ENCODE peak calls at places on chromosomes 7 and 10, in eight cellular contexts. One of them, this sample, is unnamed.

GRCh38 chr7:132655071-132655761 is 78.9 kb upstream of the PLXNA4 start:
- DNase-seq in astrocyte: peak; percentile 63
- DNase-seq in vagina: no peak
- DNase-seq in gastrocnemius medialis: peak; percentile 26
- DNase-seq in testis: peak; percentile 56
- DNase-seq in heart left ventricle: peak; percentile 61
- DNase-seq in tibial artery: peak; percentile 76
- DNase-seq in fibroblast of lung: peak; percentile 5
- DNase-seq in this sample: peak; percentile 21

GRCh38 chr7:17680026-17680425 is 260.3 kb downstream of the SNX13 start:
- DNase-seq in gastrocnemius medialis: peak; percentile 44
- DNase-seq in heart left ventricle: no peak
- DNase-seq in vagina: no peak
- DNase-seq in fibroblast of lung: peak; percentile 74
- DNase-seq in testis: peak; percentile 49
- DNase-seq in tibial artery: peak; percentile 81
- DNase-seq in astrocyte: peak; percentile 93
- DNase-seq in this sample: peak; percentile 44

GRCh38 chr7:74454948-74455804 is 1.5 kb downstream of the GTF2IRD1 start:
- DNase-seq in tibial artery: peak; percentile 82
- DNase-seq in fibroblast of lung: no peak
- DNase-seq in gastrocnemius medialis: peak; percentile 79
- DNase-seq in astrocyte: no peak
- DNase-seq in heart left ventricle: peak; percentile 65
- DNase-seq in testis: peak; percentile 36
- DNase-seq in vagina: no peak
- DNase-seq in this sample: peak; percentile 70

GRCh38 chr10:99331207-99331803 is 2.1 kb downstream of the CNNM1 start:
- DNase-seq in heart left ventricle: no peak
- DNase-seq in testis: peak; percentile 47
- DNase-seq in fibroblast of lung: peak; percentile 31
- DNase-seq in vagina: no peak
- DNase-seq in gastrocnemius medialis: no peak
- DNase-seq in tibial artery: no peak
- DNase-seq in astrocyte: no peak
- DNase-seq in this sample: no peak

GRCh38 chr7:148850564-148850963 is 33.5 kb downstream of the EZH2 start:
- DNase-seq in fibroblast of lung: no peak
- DNase-seq in gastrocnemius medialis: no peak
- DNase-seq in astrocyte: no peak
- DNase-seq in vagina: no peak
- DNase-seq in tibial artery: no peak
- DNase-seq in heart left ventricle: no peak
- DNase-seq in testis: no peak
- DNase-seq in this sample: no peak

GRCh38 chr7:113120647-113121046 is 2.3 kb upstream of the SMIM30 start:
- DNase-seq in astrocyte: no peak
- DNase-seq in tibial artery: no peak
- DNase-seq in testis: no peak
- DNase-seq in heart left ventricle: no peak
- DNase-seq in vagina: no peak
- DNase-seq in gastrocnemius medialis: no peak
- DNase-seq in fibroblast of lung: no peak
- DNase-seq in this sample: no peak

GRCh38 chr10:1687190-1687589 is 50.1 kb downstream of the ADARB2 start:
- DNase-seq in gastrocnemius medialis: no peak
- DNase-seq in testis: no peak
- DNase-seq in tibial artery: no peak
- DNase-seq in fibroblast of lung: no peak
- DNase-seq in heart left ventricle: no peak
- DNase-seq in vagina: no peak
- DNase-seq in astrocyte: no peak
- DNase-seq in this sample: no peak

GRCh38 chr7:112759905-112760304 is 30.3 kb downstream of the TMEM168 start:
- DNase-seq in testis: no peak
- DNase-seq in tibial artery: no peak
- DNase-seq in astrocyte: no peak
- DNase-seq in vagina: no peak
- DNase-seq in fibroblast of lung: no peak
- DNase-seq in gastrocnemius medialis: no peak
- DNase-seq in heart left ventricle: no peak
- DNase-seq in this sample: no peak

GRCh38 chr7:22445140-22445722 is 54.8 kb downstream of the STEAP1B start:
- DNase-seq in tibial artery: peak; percentile 70
- DNase-seq in heart left ventricle: peak; percentile 88
- DNase-seq in testis: peak; percentile 73
- DNase-seq in astrocyte: no peak
- DNase-seq in gastrocnemius medialis: peak; percentile 88
- DNase-seq in vagina: no peak
- DNase-seq in fibroblast of lung: peak; percentile 68
- DNase-seq in this sample: peak; percentile 82

DNA sequence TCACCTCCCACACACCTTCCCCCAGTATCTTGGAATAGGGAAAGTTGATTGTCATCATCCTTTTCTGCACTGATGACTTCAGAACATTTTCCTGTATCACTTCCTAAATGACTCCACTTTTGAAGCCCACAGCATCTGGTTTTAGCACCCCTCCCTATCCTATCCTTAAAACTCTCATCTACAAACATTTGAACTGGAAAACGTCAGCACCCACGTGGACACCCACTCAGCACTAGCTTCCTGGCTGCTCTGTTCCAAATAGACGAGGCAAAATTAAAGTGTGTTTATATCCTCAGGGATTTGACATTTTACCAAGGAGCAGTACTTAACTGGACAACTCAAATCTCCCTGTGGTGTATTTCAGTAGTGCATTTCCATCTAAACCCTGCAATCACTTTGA is 73.9 kb downstream of the REEP3 start:
- DNase-seq in vagina: no peak
- DNase-seq in astrocyte: no peak
- DNase-seq in testis: no peak
- DNase-seq in gastrocnemius medialis: no peak
- DNase-seq in tibial artery: no peak
- DNase-seq in heart left ventricle: no peak
- DNase-seq in fibroblast of lung: peak; percentile 16
- DNase-seq in this sample: no peak
- TF ChIP-seq CTCF in vagina: no peak
- TF ChIP-seq CTCF in astrocyte: no peak
- TF ChIP-seq CTCF in testis: peak; percentile 13
- TF ChIP-seq CTCF in gastrocnemius medialis: no peak
- TF ChIP-seq CTCF in tibial artery: no peak
- TF ChIP-seq CTCF in heart left ventricle: no peak
- TF ChIP-seq CTCF in fibroblast of lung: no peak
- TF ChIP-seq CTCF in this sample: no peak

GRCh38 chr10:71551970-71552369 is 155.2 kb downstream of the CDH23 start:
- DNase-seq in heart left ventricle: no peak
- DNase-seq in astrocyte: no peak
- DNase-seq in vagina: no peak
- DNase-seq in fibroblast of lung: no peak
- DNase-seq in tibial artery: no peak
- DNase-seq in gastrocnemius medialis: no peak
- DNase-seq in testis: no peak
- DNase-seq in this sample: no peak

GRCh38 chr10:71555760-71556159 is 159.0 kb downstream of the CDH23 start:
- DNase-seq in astrocyte: no peak
- DNase-seq in vagina: no peak
- DNase-seq in heart left ventricle: no peak
- DNase-seq in fibroblast of lung: no peak
- DNase-seq in gastrocnemius medialis: no peak
- DNase-seq in tibial artery: no peak
- DNase-seq in testis: no peak
- DNase-seq in this sample: no peak

GRCh38 chr10:71554671-71555070 is 158.0 kb downstream of the CDH23 start:
- DNase-seq in astrocyte: no peak
- DNase-seq in gastrocnemius medialis: no peak
- DNase-seq in fibroblast of lung: no peak
- DNase-seq in tibial artery: no peak
- DNase-seq in heart left ventricle: no peak
- DNase-seq in vagina: no peak
- DNase-seq in testis: no peak
- DNase-seq in this sample: no peak

GRCh38 chr10:71553371-71553900 is 156.7 kb downstream of the CDH23 start:
- DNase-seq in vagina: no peak
- DNase-seq in testis: no peak
- DNase-seq in heart left ventricle: no peak
- DNase-seq in gastrocnemius medialis: no peak
- DNase-seq in fibroblast of lung: no peak
- DNase-seq in astrocyte: no peak
- DNase-seq in tibial artery: no peak
- DNase-seq in this sample: no peak

DNA sequence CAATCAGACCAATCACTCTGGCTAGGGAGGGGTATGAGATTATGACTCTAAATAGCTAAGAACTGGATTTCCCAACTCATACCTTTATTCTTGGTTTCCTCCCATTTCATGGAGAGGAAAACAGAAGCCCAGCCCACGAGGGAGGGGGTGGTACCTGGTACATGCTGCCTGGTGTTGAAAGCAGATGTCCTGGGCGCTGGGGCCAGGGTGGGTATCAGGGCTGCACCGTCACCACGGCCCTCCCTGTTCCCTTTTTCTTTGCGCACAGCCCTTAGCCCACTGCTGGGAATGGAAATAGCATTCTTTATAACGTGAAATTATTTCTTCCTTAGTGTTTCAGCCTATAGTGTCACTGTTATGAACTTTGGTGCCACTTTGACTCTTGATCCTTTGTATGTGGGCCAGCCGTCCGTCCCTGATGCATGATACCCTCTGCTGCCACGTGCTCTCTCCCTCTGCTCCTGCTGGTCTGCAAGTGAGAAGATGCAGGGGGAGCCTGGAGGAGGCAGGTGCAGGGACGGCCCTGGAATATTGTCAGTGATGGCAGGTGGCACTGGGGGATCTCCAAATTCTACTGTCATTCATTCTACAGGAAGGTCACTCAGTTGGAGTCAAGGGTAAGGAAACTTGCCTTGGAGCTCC is 158.5 kb downstream of the CDH23 start:
- DNase-seq in gastrocnemius medialis: no peak
- DNase-seq in astrocyte: no peak
- DNase-seq in fibroblast of lung: no peak
- DNase-seq in testis: no peak
- DNase-seq in heart left ventricle: no peak
- DNase-seq in vagina: no peak
- DNase-seq in tibial artery: no peak
- DNase-seq in this sample: no peak
- H3K27ac ChIP-seq in gastrocnemius medialis: no peak overlapping the region
- H3K27ac ChIP-seq in astrocyte: no peak overlapping the region
- H3K27ac ChIP-seq in fibroblast of lung: no peak overlapping the region
- H3K27ac ChIP-seq in testis: no peak overlapping the region
- H3K27ac ChIP-seq in heart left ventricle: no peak overlapping the region
- H3K27ac ChIP-seq in vagina: no peak overlapping the region
- H3K27ac ChIP-seq in tibial artery: no peak overlapping the region
- H3K27ac ChIP-seq in this sample: no peak overlapping the region

GRCh38 chr7:30976381-30976780 is 12.6 kb downstream of the GHRHR start:
- DNase-seq in tibial artery: no peak
- DNase-seq in fibroblast of lung: no peak
- DNase-seq in gastrocnemius medialis: no peak
- DNase-seq in heart left ventricle: no peak
- DNase-seq in vagina: no peak
- DNase-seq in testis: no peak
- DNase-seq in astrocyte: no peak
- DNase-seq in this sample: no peak

GRCh38 chr7:30973791-30974604 is 10.2 kb downstream of the GHRHR start:
- DNase-seq in fibroblast of lung: no peak
- DNase-seq in tibial artery: no peak
- DNase-seq in vagina: peak; percentile 91
- DNase-seq in testis: no peak
- DNase-seq in astrocyte: no peak
- DNase-seq in gastrocnemius medialis: no peak
- DNase-seq in heart left ventricle: no peak
- DNase-seq in this sample: peak; percentile 12

GRCh38 chr7:30975257-30975899 is 11.6 kb downstream of the GHRHR start:
- DNase-seq in gastrocnemius medialis: no peak
- DNase-seq in tibial artery: no peak
- DNase-seq in vagina: no peak
- DNase-seq in heart left ventricle: no peak
- DNase-seq in astrocyte: no peak
- DNase-seq in testis: no peak
- DNase-seq in fibroblast of lung: no peak
- DNase-seq in this sample: peak; percentile 9

GRCh38 chr7:30973292-30973691 is 9.5 kb downstream of the GHRHR start:
- DNase-seq in heart left ventricle: no peak
- DNase-seq in vagina: no peak
- DNase-seq in testis: no peak
- DNase-seq in gastrocnemius medialis: no peak
- DNase-seq in fibroblast of lung: no peak
- DNase-seq in tibial artery: no peak
- DNase-seq in astrocyte: no peak
- DNase-seq in this sample: peak; percentile 12

GRCh38 chr7:30974605-30975256 is 11.0 kb downstream of the GHRHR start:
- DNase-seq in testis: peak; percentile 75
- DNase-seq in astrocyte: peak; percentile 18
- DNase-seq in vagina: peak; percentile 79
- DNase-seq in gastrocnemius medialis: no peak
- DNase-seq in heart left ventricle: peak; percentile 56
- DNase-seq in tibial artery: no peak
- DNase-seq in fibroblast of lung: peak; percentile 24
- DNase-seq in this sample: peak; percentile 84
- TF ChIP-seq CTCF in testis: peak; percentile 55
- TF ChIP-seq CTCF in astrocyte: peak; percentile 48
- TF ChIP-seq CTCF in vagina: peak; percentile 27
- TF ChIP-seq CTCF in gastrocnemius medialis: peak; percentile 46
- TF ChIP-seq CTCF in heart left ventricle: peak; percentile 72
- TF ChIP-seq CTCF in tibial artery: peak; percentile 55
- TF ChIP-seq CTCF in fibroblast of lung: peak; percentile 62
- TF ChIP-seq CTCF in this sample: peak; percentile 68

DNA sequence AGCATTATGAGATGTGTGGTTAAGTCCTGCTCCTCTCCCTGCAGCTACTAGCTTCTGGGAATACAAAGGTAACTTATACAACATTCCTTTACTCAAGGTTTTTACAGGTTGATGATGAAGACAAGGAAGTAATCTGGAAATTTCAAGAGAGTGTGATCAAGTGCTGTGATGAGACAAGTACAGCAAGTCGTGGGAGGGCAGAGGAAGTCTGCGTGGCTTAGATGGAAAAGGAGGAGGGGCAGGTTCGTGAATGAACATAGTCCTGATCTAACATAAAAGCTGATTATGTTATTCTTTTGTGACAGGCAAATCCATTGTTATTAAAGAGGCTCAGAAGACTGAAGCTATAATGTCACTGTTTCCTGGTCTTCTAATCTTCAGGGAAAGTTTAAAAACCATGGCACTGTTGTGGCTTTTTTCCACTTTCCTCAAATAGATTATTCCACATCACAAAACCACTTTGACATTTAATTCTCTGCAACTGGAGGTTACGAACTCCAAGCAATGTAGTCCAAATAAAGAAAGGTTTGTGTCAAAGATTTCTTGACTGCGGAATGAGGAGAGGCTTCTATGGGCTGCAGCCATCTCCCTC is 84.1 kb downstream of the CPXM2 start:
- DNase-seq in gastrocnemius medialis: no peak
- DNase-seq in testis: no peak
- DNase-seq in fibroblast of lung: no peak
- DNase-seq in vagina: no peak
- DNase-seq in tibial artery: no peak
- DNase-seq in astrocyte: no peak
- DNase-seq in heart left ventricle: no peak
- DNase-seq in this sample: peak; percentile 17
- H3K27ac ChIP-seq in gastrocnemius medialis: no peak overlapping the region
- H3K27ac ChIP-seq in testis: no peak overlapping the region
- H3K27ac ChIP-seq in fibroblast of lung: no peak overlapping the region
- H3K27ac ChIP-seq in vagina: no peak overlapping the region
- H3K27ac ChIP-seq in tibial artery: peak overlapping the region; percentile 31
- H3K27ac ChIP-seq in astrocyte: no peak overlapping the region
- H3K27ac ChIP-seq in heart left ventricle: no peak overlapping the region
- H3K27ac ChIP-seq in this sample: no peak overlapping the region

GRCh38 chr7:90749774-90750173 is 153.7 kb downstream of the CDK14 start:
- DNase-seq in tibial artery: no peak
- DNase-seq in vagina: no peak
- DNase-seq in gastrocnemius medialis: no peak
- DNase-seq in fibroblast of lung: peak; percentile 51
- DNase-seq in astrocyte: no peak
- DNase-seq in heart left ventricle: no peak
- DNase-seq in testis: no peak
- DNase-seq in this sample: no peak
- TF ChIP-seq CTCF in tibial artery: no peak
- TF ChIP-seq CTCF in vagina: no peak
- TF ChIP-seq CTCF in gastrocnemius medialis: no peak
- TF ChIP-seq CTCF in fibroblast of lung: peak; percentile 37
- TF ChIP-seq CTCF in astrocyte: no peak
- TF ChIP-seq CTCF in heart left ventricle: no peak
- TF ChIP-seq CTCF in testis: no peak
- TF ChIP-seq CTCF in this sample: no peak

This sample was measured in colonic mucosa.